ENCODE peak calls at places on chromosomes 4 and X, in seven cellular contexts. U, I, P, T, S, F and G are unnamed samples.

GRCh38 chr4:53937918-53938317 is 126.5 kb downstream of the CHIC2 start:
- DNase-seq in U (no peak), I (peak), P (no peak), T (no peak), S (no peak), F (no peak), G (no peak)

GRCh38 chr4:147017081-147017480 is 71.4 kb upstream of the TTC29 start:
- DNase-seq in U (no peak), I (peak), P (no peak), T (no peak), S (no peak), F (no peak), G (no peak)

GRCh38 chr4:123465416-123465815 is 68.8 kb downstream of the SPRY1 start:
- DNase-seq in U (no peak), I (no peak), P (no peak), T (no peak), S (no peak), F (no peak), G (no peak)

GRCh38 chr4:138090145-138090917 is 151.8 kb downstream of the SLC7A11 start:
- DNase-seq in U (peak), I (peak), P (no peak), T (no peak), S (no peak), F (no peak), G (peak)

GRCh38 chrX:46226422-46226821 is 318.8 kb downstream of the ZNF674 start:
- DNase-seq in U (no peak), I (no peak), P (no peak), T (no peak), S (no peak), F (no peak), G (no peak)

GRCh38 chr4:125551451-125551850 is 236.7 kb downstream of the FAT4 start:
- DNase-seq in U (no peak), I (no peak), P (no peak), T (no peak), S (no peak), F (no peak), G (no peak)

GRCh38 chr4:187922274-187922673 is 73.3 kb upstream of the ZFP42 start:
- DNase-seq in U (no peak), I (no peak), P (no peak), T (no peak), S (no peak), F (no peak), G (no peak)

GRCh38 chr4:20839957-20840356 is 139.7 kb downstream of the PACRGL start:
- DNase-seq in U (no peak), I (peak), P (no peak), T (no peak), S (no peak), F (no peak), G (no peak)

GRCh38 chr4:123876122-123876521 is 479.5 kb downstream of the SPRY1 start:
- DNase-seq in U (no peak), I (no peak), P (no peak), T (no peak), S (no peak), F (no peak), G (no peak)

GRCh38 chrX:78384486-78384885 is 57.1 kb upstream of the CYSLTR1 start:
- DNase-seq in U (no peak), I (no peak), P (no peak), T (no peak), S (peak), F (no peak), G (no peak)

GRCh38 chrX:17828156-17828555 is 32.9 kb downstream of the RAI2 start:
- DNase-seq in U (no peak), I (no peak), P (no peak), T (no peak), S (no peak), F (no peak), G (no peak)

GRCh38 chrX:48083212-48083611 is 11.8 kb upstream of the ZNF630 start:
- DNase-seq in U (peak), I (peak), P (no peak), T (no peak), S (no peak), F (no peak), G (peak)

GRCh38 chr4:126106658-126107057 is 791.9 kb downstream of the FAT4 start:
- DNase-seq in U (no peak), I (no peak), P (no peak), T (no peak), S (no peak), F (no peak), G (no peak)

GRCh38 chrX:75623535-75623934 is 100.7 kb upstream of the ZDHHC15 start:
- DNase-seq in U (no peak), I (no peak), P (no peak), T (no peak), S (no peak), F (no peak), G (no peak)

GRCh38 chr4:130808492-130808891 is 1712.5 kb downstream of the C4orf33 start:
- DNase-seq in U (peak), I (peak), P (no peak), T (no peak), S (no peak), F (no peak), G (no peak)

GRCh38 chr4:78369691-78370090 is 181.9 kb upstream of the ANXA3 start:
- DNase-seq in U (no peak), I (no peak), P (no peak), T (no peak), S (no peak), F (no peak), G (no peak)

GRCh38 chr4:3452376-3452775 is 10.6 kb downstream of the HGFAC start:
- DNase-seq in U (no peak), I (no peak), P (peak), T (no peak), S (peak), F (no peak), G (peak)

GRCh38 chrX:9420513-9420912 is 44.3 kb upstream of the TBL1X start:
- DNase-seq in U (no peak), I (peak), P (no peak), T (no peak), S (no peak), F (no peak), G (no peak)

GRCh38 chrX:39728025-39728424 is 369.7 kb downstream of the BCOR start:
- DNase-seq in U (no peak), I (peak), P (no peak), T (peak), S (no peak), F (no peak), G (no peak)

GRCh38 chr4:147833254-147833653 is 101.4 kb downstream of the ARHGAP10 start:
- DNase-seq in U (no peak), I (no peak), P (no peak), T (no peak), S (no peak), F (no peak), G (no peak)

GRCh38 chr4:106048250-106048931 is 153.1 kb downstream of the NPNT start:
- DNase-seq in U (no peak), I (peak), P (no peak), T (no peak), S (no peak), F (no peak), G (no peak)

GRCh38 chrX:14697453-14697852 is 168.1 kb downstream of the GLRA2 start:
- DNase-seq in U (peak), I (peak), P (no peak), T (no peak), S (no peak), F (no peak), G (peak)

GRCh38 chr4:84585276-84585675 is 2.3 kb downstream of the CDS1 start:
- DNase-seq in U (no peak), I (no peak), P (no peak), T (no peak), S (no peak), F (no peak), G (no peak)

GRCh38 chr4:130210871-130211270 is 1114.9 kb downstream of the C4orf33 start:
- DNase-seq in U (no peak), I (peak), P (no peak), T (no peak), S (no peak), F (no peak), G (no peak)

GRCh38 chrX:6015423-6015822 is 213.2 kb downstream of the NLGN4X start:
- DNase-seq in U (no peak), I (no peak), P (no peak), T (no peak), S (no peak), F (no peak), G (no peak)

GRCh38 chr4:78656968-78657445 is 105.4 kb downstream of the ANXA3 start:
- DNase-seq in U (peak), I (peak), P (no peak), T (no peak), S (no peak), F (no peak), G (no peak)

GRCh38 chr4:81454498-81454897 is 17.2 kb downstream of the RASGEF1B start:
- DNase-seq in U (no peak), I (no peak), P (no peak), T (no peak), S (no peak), F (no peak), G (no peak)

GRCh38 chrX:76919761-76920160 is 492.3 kb downstream of the MAGEE1 start:
- DNase-seq in U (no peak), I (no peak), P (no peak), T (no peak), S (no peak), F (no peak), G (no peak)

GRCh38 chr4:37068580-37068979 is 176.0 kb upstream of the NWD2 start:
- DNase-seq in U (no peak), I (no peak), P (no peak), T (no peak), S (no peak), F (no peak), G (peak)

GRCh38 chr4:123785515-123785914 is 388.9 kb downstream of the SPRY1 start:
- DNase-seq in U (no peak), I (peak), P (peak), T (peak), S (no peak), F (no peak), G (no peak)

GRCh38 chrX:101078716-101079115 is at the start of gene TMEM35A:
- DNase-seq in U (no peak), I (peak), P (no peak), T (no peak), S (no peak), F (no peak), G (peak)

DNA sequence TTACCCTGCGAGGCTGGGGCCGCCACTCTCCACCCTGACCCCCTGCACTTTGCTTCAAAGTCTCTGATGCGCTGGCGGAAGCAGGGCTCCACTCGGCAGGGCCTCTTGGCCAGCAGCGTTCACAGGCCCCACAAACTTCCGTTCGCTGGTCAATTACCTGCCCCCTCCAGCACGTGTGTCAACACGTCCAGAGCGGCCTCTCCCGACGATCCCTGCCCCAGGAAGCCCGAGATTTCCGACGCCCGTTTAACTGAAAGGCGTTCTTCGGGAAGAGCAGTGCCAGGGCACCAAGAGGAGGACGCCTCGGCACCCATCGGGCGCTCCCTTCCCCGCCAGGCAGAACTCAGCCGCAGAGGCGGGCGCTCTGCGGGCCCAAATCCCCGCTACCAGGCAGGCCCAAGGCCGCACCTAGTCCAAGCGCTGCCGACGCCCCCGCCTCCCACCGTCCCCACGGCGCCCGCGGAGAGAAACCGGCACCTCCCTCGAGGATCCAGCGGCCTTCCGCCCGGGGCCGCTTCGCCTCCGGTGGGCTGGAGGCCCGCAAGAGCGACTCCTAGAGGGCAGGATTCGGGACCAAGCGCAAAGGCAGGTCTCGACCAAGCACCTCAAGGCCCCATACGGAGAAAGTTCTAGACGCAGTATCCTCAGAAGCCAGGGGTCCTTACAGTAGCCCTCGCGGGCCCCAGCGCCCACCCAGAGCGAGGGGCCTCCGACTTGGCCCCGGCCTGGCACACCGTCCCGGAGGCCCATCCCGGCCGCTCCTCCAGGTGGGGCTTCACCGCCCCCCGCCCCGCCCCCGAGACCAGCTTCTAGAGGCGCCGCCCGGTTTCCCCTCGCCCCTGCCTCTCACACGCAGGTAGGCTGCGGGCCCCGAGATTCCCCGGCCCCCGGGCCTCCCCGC is 586 bp downstream of the BCAP31 start:
- DNase-seq in U (peak), I (peak), P (peak), T (no peak), S (peak), F (peak), G (peak)
- TF ChIP-seq CTCF in U (peak), I (peak), P (no peak), T (no peak), S (peak), F (peak), G (no peak)

GRCh38 chr4:149645790-149646189 is 169.9 kb downstream of the IQCM start:
- DNase-seq in U (no peak), I (no peak), P (no peak), T (no peak), S (no peak), F (no peak), G (no peak)
- TF ChIP-seq CTCF in U (no peak), I (no peak), P (no peak), T (no peak), S (no peak), F (no peak), G (no peak)

DNA sequence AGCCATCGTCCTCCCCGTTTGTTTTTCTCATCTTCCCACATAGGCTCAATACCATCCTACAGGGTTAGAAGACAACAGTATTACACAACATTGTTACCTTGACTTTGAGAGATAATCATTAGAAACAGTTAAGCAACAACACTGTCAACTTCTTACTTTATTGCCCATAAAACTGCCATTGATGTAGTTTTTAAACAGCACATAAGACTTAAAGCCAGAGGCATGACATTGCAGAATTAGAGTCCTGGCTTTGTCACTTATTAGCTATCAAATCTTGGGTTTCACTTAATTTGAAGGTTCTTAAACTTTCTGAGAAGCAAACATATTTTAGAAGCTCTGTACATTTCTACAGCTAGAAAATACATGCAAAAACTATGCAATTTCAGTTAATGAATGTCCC is 41.8 kb downstream of the EIF4E start:
- DNase-seq in U (no peak), I (no peak), P (no peak), T (no peak), S (no peak), F (no peak), G (no peak)
- TF ChIP-seq CTCF in U (no peak), I (no peak), P (no peak), T (no peak), S (no peak), F (no peak), G (no peak)

DNA sequence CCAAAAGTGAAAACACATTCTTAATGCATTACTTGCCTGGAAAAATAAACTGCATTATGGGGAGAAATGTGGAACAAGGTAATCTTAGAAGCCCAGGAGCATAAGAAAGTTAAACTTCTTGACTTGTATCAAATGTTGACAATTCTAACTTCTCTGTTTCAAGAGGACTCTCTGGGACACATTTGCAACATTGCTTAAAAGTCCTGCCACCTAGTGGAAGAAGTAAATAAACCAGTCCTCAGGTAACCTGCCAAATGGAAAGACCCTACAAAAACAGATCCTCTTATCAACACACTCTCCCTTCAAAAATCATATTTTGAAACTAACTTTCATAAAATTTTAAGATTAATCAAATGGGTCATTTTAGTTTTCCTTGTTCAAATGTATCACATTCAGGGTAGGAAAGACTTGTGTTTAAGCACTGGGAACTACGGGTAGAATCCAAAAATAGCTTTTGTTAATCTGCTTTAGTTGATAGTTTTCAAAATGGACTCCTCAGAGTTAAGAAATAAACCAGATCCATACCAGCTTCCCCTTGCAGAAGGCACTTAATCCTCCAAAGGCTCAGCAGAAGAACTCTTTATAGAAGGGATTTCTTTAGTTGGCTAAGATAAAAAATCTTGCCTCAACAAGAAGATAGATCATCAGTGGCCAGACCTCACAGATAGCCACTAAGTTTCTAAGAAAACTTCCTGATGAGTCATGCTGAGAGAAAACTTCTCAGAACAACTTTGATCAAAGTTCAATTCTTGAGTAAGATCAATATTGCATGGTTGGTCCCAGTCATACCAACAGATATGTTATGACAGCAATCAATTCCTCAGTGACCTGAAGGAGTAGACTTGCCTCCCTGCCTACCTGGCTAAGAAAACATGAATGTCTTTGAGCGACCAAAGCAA is 141.7 kb downstream of the HHIP start:
- DNase-seq in U (peak), I (peak), P (no peak), T (no peak), S (no peak), F (no peak), G (no peak)
- TF ChIP-seq CTCF in U (peak), I (peak), P (peak), T (no peak), S (peak), F (peak), G (peak)

GRCh38 chrX:72498782-72499181 is 73.9 kb downstream of the HDAC8 start:
- DNase-seq in U (no peak), I (peak), P (no peak), T (no peak), S (no peak), F (no peak), G (peak)
- TF ChIP-seq CTCF in U (no peak), I (no peak), P (no peak), T (no peak), S (no peak), F (no peak), G (no peak)

GRCh38 chr4:154082760-154083530 is 294.1 kb upstream of the SFRP2 start:
- DNase-seq in U (no peak), I (peak), P (no peak), T (no peak), S (no peak), F (no peak), G (peak)
- TF ChIP-seq CTCF in U (peak), I (peak), P (no peak), T (no peak), S (no peak), F (peak), G (peak)

DNA sequence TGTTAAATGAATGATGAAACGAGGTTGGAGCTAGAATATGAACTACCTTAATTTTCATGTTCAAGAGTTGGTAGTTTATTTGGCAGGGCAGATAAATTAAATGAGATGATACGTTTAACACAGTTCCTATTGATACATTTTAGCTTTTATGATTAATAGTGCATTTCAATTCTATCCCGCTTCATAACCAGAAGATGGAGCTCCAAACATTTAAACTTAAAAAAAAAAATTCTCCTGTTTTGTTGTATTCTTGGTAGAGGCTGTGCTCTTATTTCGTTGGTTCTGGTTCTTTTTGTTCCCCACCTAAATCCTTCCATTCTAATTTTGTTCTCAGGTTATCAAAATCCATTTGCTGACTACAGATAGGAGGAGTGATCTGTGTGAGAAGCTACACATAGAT is 71.8 kb upstream of the PTPN13 start:
- DNase-seq in U (no peak), I (peak), P (no peak), T (no peak), S (no peak), F (no peak), G (no peak)
- TF ChIP-seq CTCF in U (peak), I (peak), P (peak), T (no peak), S (no peak), F (peak), G (no peak)

GRCh38 chr4:29085748-29086147 is 1634.4 kb upstream of the PCDH7 start:
- DNase-seq in U (no peak), I (no peak), P (no peak), T (no peak), S (no peak), F (no peak), G (no peak)

GRCh38 chr4:29079260-29079659 is 1640.9 kb upstream of the PCDH7 start:
- DNase-seq in U (no peak), I (no peak), P (no peak), T (no peak), S (no peak), F (no peak), G (no peak)

GRCh38 chr4:29082684-29083083 is 1637.5 kb upstream of the PCDH7 start:
- DNase-seq in U (no peak), I (no peak), P (no peak), T (no peak), S (no peak), F (no peak), G (no peak)

DNA sequence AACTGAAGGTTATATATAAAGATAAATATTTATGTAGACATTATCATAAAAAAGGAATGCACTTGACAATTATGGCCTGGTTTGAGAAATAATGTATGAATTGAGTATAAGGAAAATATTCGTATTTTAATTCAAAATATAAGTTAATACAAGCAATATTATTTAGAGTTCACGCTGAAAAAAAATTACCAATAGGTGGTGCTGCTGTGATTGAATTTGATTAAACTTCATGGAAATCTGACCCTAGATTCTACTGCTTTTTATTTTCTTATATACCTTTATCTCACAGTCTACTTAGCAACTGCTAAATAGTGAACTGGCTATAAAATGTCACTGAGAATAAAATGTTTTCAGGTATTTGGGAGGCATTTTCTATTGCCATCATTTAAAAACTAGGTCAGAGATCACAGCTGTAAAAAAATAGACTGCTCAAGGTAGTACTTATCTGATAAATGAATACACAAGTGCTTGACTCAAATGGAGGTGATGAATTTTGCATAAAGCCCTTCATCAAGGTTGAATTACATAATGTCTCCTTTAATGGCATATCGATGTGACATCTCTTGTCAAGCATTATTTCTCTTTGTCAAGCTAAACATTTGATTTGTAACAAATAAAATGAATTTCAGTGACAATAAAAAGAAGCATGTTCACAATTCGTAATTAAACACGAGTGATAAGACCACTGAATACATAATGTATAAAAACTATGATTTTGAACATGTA is 1638.8 kb upstream of the PCDH7 start:
- DNase-seq in U (no peak), I (peak), P (no peak), T (no peak), S (no peak), F (no peak), G (no peak)
- TF ChIP-seq CTCF in U (peak), I (no peak), P (peak), T (no peak), S (no peak), F (no peak), G (no peak)